ENCODE peak calls at places on chromosome 12, in nine cellular contexts. J, T, B, L, N, G, Y, E and I are unnamed samples.

GRCh38 chr12:7493006-7493405 is 10.6 kb downstream of the CD163 start:
- ATAC-seq in J (no peak), T (no peak), B (no peak), L (no peak), N (no peak), G (no peak), Y (no peak), E (no peak), I (no peak)

GRCh38 chr12:75294797-75295196 is 35.3 kb downstream of the CAPS2 start:
- ATAC-seq in J (no peak), T (no peak), B (no peak), L (no peak), N (no peak), G (no peak), Y (no peak), E (no peak), I (no peak)

GRCh38 chr12:49901026-49901425 is 2.7 kb downstream of the FAIM2 start:
- ATAC-seq in J (no peak), T (no peak), B (no peak), L (no peak), N (no peak), G (no peak), Y (no peak), E (no peak), I (no peak)

GRCh38 chr12:100573499-100574261 is at the start of gene GAS2L3:
- ATAC-seq in J (peak; percentile 99), T (peak; percentile 99), B (peak; percentile 92), L (peak; percentile 90), N (peak; percentile 100), G (peak; percentile 88), Y (peak; percentile 99), E (peak; percentile 92), I (peak; percentile 98)

GRCh38 chr12:78194448-78194847 is 363.8 kb downstream of the NAV3 start:
- ATAC-seq in J (no peak), T (no peak), B (no peak), L (no peak), N (no peak), G (no peak), Y (no peak), E (no peak), I (no peak)

GRCh38 chr12:96044017-96044985 is 8.9 kb upstream of the LTA4H start:
- ATAC-seq in J (peak; percentile 18), T (peak; percentile 48), B (no peak), L (no peak), N (no peak), G (no peak), Y (peak; percentile 8), E (no peak), I (peak; percentile 29)

GRCh38 chr12:65824314-65824563 is at the start of gene HMGA2:
- ATAC-seq in J (no peak), T (no peak), B (peak; percentile 47), L (no peak), N (no peak), G (no peak), Y (no peak), E (no peak), I (no peak)

GRCh38 chr12:94754653-94755052 is 104.3 kb upstream of the TMCC3 start:
- ATAC-seq in J (no peak), T (no peak), B (no peak), L (no peak), N (no peak), G (no peak), Y (no peak), E (no peak), I (no peak)

GRCh38 chr12:96241484-96242256 is 47.5 kb downstream of the ELK3 start:
- ATAC-seq in J (peak; percentile 91), T (peak; percentile 78), B (peak; percentile 86), L (peak; percentile 84), N (peak; percentile 65), G (peak; percentile 88), Y (peak; percentile 84), E (peak; percentile 37), I (peak; percentile 81)